ENCODE peak calls at places on chromosome 20, in six cellular contexts. I is IMR-90, U is H1, W is trophoblast cell, R is H9, X is mesenchymal stem cell. Z is an unnamed sample.

GRCh38 chr20:22379472-22379871 is 204.9 kb downstream of the FOXA2 start:
- DNase-seq in I (no peak), U (no peak), W (no peak), R (no peak), X (no peak), Z (no peak)

GRCh38 chr20:64109831-64110391 is 2.5 kb upstream of the NPBWR2 start:
- DNase-seq in I (no peak), U (no peak), W (no peak), R (no peak), X (no peak), Z (no peak)

GRCh38 chr20:7392551-7392950 is 547.7 kb downstream of the HAO1 start:
- DNase-seq in I (no peak), U (no peak), W (no peak), R (no peak), X (no peak), Z (peak; percentile 6)

GRCh38 chr20:57627972-57628650 is 7.9 kb upstream of the ZBP1 start:
- DNase-seq in I (peak; percentile 41), U (no peak), W (no peak), R (no peak), X (no peak), Z (no peak)

GRCh38 chr20:41482647-41483552 is 116.3 kb upstream of the EMILIN3 start:
- DNase-seq in I (peak; percentile 93), U (no peak), W (no peak), R (no peak), X (peak; percentile 58), Z (no peak)

GRCh38 chr20:44552950-44553908 is 29.1 kb upstream of the PKIG start:
- DNase-seq in I (peak; percentile 94), U (no peak), W (no peak), R (no peak), X (peak; percentile 93), Z (no peak)

GRCh38 chr20:14716251-14716650 is 378.8 kb upstream of the FLRT3 start:
- DNase-seq in I (no peak), U (peak; percentile 47), W (no peak), R (peak; percentile 51), X (no peak), Z (peak; percentile 83)

GRCh38 chr20:63475209-63475608 is 2.8 kb upstream of the KCNQ2 start:
- DNase-seq in I (peak; percentile 18), U (no peak), W (peak; percentile 11), R (peak; percentile 77), X (peak; percentile 32), Z (no peak)

GRCh38 chr20:23235173-23236027 is 115.2 kb upstream of the NXT1 start:
- DNase-seq in I (peak; percentile 54), U (peak; percentile 39), W (peak; percentile 52), R (peak; percentile 83), X (peak; percentile 69), Z (peak; percentile 60)

GRCh38 chr20:35303735-35304431 is 11.7 kb upstream of the FAM83C start:
- DNase-seq in I (peak; percentile 92), U (peak; percentile 92), W (peak; percentile 85), R (peak; percentile 95), X (peak; percentile 88), Z (peak; percentile 88)

GRCh38 chr20:11717562-11717961 is 200.1 kb upstream of the BTBD3 start:
- DNase-seq in I (no peak), U (no peak), W (no peak), R (no peak), X (no peak), Z (no peak)

GRCh38 chr20:41173161-41173721 is 35.9 kb downstream of the PLCG1 start:
- DNase-seq in I (peak; percentile 80), U (peak; percentile 38), W (peak; percentile 53), R (peak; percentile 82), X (peak; percentile 68), Z (peak; percentile 69)

GRCh38 chr20:324177-325042 is 942 bp upstream of the SOX12 start:
- DNase-seq in I (peak; percentile 72), U (no peak), W (peak; percentile 73), R (peak; percentile 97), X (peak; percentile 89), Z (peak; percentile 90)

GRCh38 chr20:38217791-38218565 is 42.6 kb downstream of the KIAA1755 start:
- DNase-seq in I (peak; percentile 97), U (peak; percentile 25), W (peak; percentile 35), R (no peak), X (peak; percentile 92), Z (no peak)

GRCh38 chr20:25248501-25249172 is 752 bp downstream of the PYGB start:
- DNase-seq in I (peak; percentile 37), U (no peak), W (no peak), R (peak; percentile 54), X (peak; percentile 60), Z (peak; percentile 50)

GRCh38 chr20:38133680-38134426 is 31.2 kb downstream of the TGM2 start:
- DNase-seq in I (no peak), U (no peak), W (no peak), R (no peak), X (no peak), Z (no peak)

GRCh38 chr20:52003976-52004375 is 187.6 kb downstream of the ZFP64 start:
- DNase-seq in I (no peak), U (no peak), W (no peak), R (no peak), X (no peak), Z (peak; percentile 58)

GRCh38 chr20:14996883-14997672 is 659.7 kb upstream of the FLRT3 start:
- DNase-seq in I (no peak), U (no peak), W (peak; percentile 62), R (no peak), X (no peak), Z (no peak)

GRCh38 chr20:33662172-33662571 is at the start of gene C20orf144:
- DNase-seq in I (no peak), U (no peak), W (no peak), R (no peak), X (no peak), Z (no peak)

GRCh38 chr20:10047427-10047826 is 12.6 kb downstream of the ANKEF1 start:
- DNase-seq in I (peak; percentile 1), U (peak; percentile 17), W (no peak), R (peak; percentile 60), X (peak; percentile 20), Z (peak; percentile 21)

DNA sequence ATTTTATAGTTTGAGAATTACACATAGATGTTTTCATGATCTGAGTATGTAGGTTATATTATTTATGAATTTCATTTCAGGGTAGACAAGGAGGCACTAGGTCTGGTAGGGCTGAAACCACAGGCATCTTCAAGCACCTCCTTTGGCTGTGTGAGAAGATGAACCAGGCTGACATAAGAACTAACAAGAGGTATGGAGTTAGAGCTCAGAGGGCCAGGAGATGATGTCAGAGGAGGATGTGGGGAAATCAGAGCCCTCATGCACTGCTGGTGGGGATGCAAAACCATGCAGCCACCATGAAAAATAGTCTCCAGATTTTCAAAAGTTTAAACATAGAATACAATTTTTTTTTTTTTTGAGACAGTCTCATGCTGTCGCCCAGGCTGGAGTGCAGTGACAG is 13.6 kb upstream of the RIPOR3 start:
- DNase-seq in I (peak; percentile 87), U (no peak), W (no peak), R (no peak), X (peak; percentile 75), Z (no peak)
- H3K14ac ChIP-seq in I (peak overlapping the region; percentile 7), U (no peak overlapping the region), W (no peak overlapping the region), R (no peak overlapping the region), X (no peak overlapping the region), Z (no peak overlapping the region)

DNA sequence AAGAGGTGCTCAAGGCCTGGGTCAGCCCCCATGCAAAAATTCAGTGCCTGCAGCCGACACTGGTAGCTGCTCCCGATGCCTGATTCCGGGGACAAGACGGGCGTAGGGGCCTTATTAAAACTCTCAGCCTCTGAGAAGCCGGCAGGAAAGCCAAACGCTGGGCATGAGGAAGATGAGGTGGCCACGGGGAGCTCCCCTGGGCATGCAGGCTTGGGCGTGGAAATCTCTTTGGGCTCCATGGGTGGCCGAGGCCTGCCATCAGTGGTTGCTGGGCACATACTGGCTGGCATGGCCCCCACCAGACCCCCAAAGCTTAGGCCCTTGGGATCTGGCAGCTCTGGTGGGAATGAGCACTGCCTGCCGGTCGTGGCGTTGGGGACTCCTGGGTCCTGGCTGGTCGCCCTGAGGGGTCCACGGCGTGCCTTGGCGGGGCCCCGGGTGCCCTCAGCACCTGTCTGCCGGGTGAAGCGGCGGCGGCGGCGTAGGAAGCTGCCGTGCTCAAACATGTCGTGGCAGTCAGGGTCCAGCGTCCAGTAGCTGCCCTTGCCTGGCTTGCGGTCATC is 586 bp downstream of the FOXS1 start:
- DNase-seq in I (no peak), U (no peak), W (no peak), R (no peak), X (no peak), Z (no peak)
- H3K14ac ChIP-seq in I (no peak overlapping the region), U (no peak overlapping the region), W (no peak overlapping the region), R (no peak overlapping the region), X (peak overlapping the region; percentile 63), Z (peak overlapping the region; percentile 49)

GRCh38 chr20:12947691-12948090 is 61.1 kb upstream of the SPTLC3 start:
- DNase-seq in I (no peak), U (no peak), W (no peak), R (no peak), X (no peak), Z (no peak)
- H3K14ac ChIP-seq in I (peak overlapping the region; percentile 19), U (no peak overlapping the region), W (no peak overlapping the region), R (no peak overlapping the region), X (peak overlapping the region; percentile 86), Z (no peak overlapping the region)

DNA sequence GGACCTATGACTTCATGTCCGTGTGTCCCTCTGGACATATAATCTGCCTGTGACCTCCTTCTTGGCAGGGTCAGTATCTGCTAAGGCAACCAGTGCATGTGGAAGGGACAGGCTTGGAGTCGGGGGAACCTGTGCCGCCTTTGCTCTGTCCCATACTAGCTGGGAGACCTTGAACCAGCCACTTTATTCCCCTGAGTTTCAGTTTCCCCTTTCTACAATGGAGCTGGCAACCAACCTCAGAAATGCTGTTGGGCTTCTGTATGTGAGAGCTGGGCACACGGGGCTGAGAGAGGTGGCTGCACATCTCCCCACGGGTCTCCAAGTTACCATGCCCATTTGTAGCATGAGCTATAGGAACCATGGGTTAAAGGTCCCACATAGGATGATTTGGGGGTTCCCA is 53.8 kb downstream of the CD40 start:
- DNase-seq in I (no peak), U (no peak), W (no peak), R (no peak), X (no peak), Z (no peak)
- H3K14ac ChIP-seq in I (no peak overlapping the region), U (no peak overlapping the region), W (no peak overlapping the region), R (no peak overlapping the region), X (peak overlapping the region; percentile 41), Z (no peak overlapping the region)

GRCh38 chr20:47872341-47872740 is 87.1 kb upstream of the SULF2 start:
- DNase-seq in I (no peak), U (no peak), W (no peak), R (no peak), X (peak; percentile 93), Z (no peak)
- H3K14ac ChIP-seq in I (no peak overlapping the region), U (no peak overlapping the region), W (no peak overlapping the region), R (no peak overlapping the region), X (no peak overlapping the region), Z (no peak overlapping the region)

DNA sequence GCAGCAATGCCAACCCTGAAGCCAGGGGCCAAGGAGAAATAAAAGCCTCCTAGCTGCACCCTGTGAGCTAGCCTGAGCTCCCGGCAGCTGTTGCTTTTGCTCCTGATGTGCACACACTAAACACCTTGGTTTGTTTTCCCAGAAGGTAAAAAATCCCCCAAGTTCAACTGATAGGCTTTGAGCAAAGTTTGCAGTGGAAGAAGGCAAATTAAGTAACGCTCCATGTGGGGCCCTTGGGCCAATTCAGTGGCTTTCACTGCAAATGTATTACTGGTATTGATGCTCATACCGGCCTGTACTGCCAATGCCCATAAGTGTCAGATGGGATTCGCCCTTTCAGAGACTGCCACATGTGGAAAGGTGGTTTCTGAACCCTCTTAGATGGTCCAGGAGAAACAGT is 9.4 kb upstream of the IDH3B start:
- DNase-seq in I (no peak), U (no peak), W (no peak), R (no peak), X (no peak), Z (no peak)
- H3K14ac ChIP-seq in I (no peak overlapping the region), U (no peak overlapping the region), W (no peak overlapping the region), R (no peak overlapping the region), X (no peak overlapping the region), Z (no peak overlapping the region)

GRCh38 chr20:19962958-19963357 is 54.2 kb upstream of the NAA20 start:
- DNase-seq in I (no peak), U (no peak), W (no peak), R (no peak), X (no peak), Z (no peak)
- H3K14ac ChIP-seq in I (no peak overlapping the region), U (no peak overlapping the region), W (no peak overlapping the region), R (no peak overlapping the region), X (no peak overlapping the region), Z (no peak overlapping the region)